ENCODE peak calls at places on chromosome 22, in five cellular contexts. A is RPMI7951; H is stimulated activated CD4-positive, alpha-beta T cell treated with anti-CD3 and anti-CD28 coated beads, Interleukin-4, amount 100 ng/mL, for 4 hours; P is GM04504; U is PC-9. F is an unnamed sample.

GRCh38 chr22:42688241-42688913 is 32.3 kb downstream of the A4GALT start:
- DNase-seq in P (peak; percentile 93), U (peak; percentile 83), H (no peak), A (peak; percentile 93), F (peak; percentile 85)

GRCh38 chr22:39470462-39471335 is 13.9 kb downstream of the MGAT3 start:
- DNase-seq in H (no peak), U (no peak), A (no peak), P (no peak), F (no peak)

GRCh38 chr22:18091916-18092526 is 14.2 kb downstream of the PEX26 start:
- DNase-seq in H (peak; percentile 13), U (no peak), P (no peak), A (no peak), F (peak; percentile 41)

GRCh38 chr22:39469681-39470461 is 13.1 kb downstream of the MGAT3 start:
- DNase-seq in H (no peak), P (no peak), A (no peak), U (no peak), F (no peak)

GRCh38 chr22:24200616-24201212 is 19.4 kb downstream of the SUSD2 start:
- DNase-seq in U (peak; percentile 95), H (no peak), P (no peak), A (peak; percentile 54), F (peak; percentile 84)

GRCh38 chr22:37607010-37607911 is 1.4 kb upstream of the GGA1 start:
- DNase-seq in A (peak; percentile 50), P (no peak), U (peak; percentile 97), H (peak; percentile 85), F (no peak)

GRCh38 chr22:48284671-48285070 is 1522.2 kb downstream of the TBC1D22A start:
- DNase-seq in A (no peak), P (no peak), U (no peak), H (no peak), F (no peak)

GRCh38 chr22:50189184-50189848 is 3.6 kb downstream of the TRABD start:
- DNase-seq in P (no peak), U (no peak), A (no peak), H (no peak), F (no peak)